ENCODE peak calls at places on chromosome 11, in seven cellular contexts. U, X, K, C, H, Q and V are unnamed samples.

GRCh38 chr11:66849501-66850234 is 6.4 kb downstream of the RCE1 start:
- DNase-seq in H (no peak), C (no peak), Q (no peak), K (no peak), X (no peak), U (no peak), V (peak)

GRCh38 chr11:73236879-73237278 is 18.8 kb downstream of the P2RY2 start:
- DNase-seq in Q (peak), U (peak), X (peak), C (no peak), K (peak), H (no peak), V (no peak)

GRCh38 chr11:45238724-45239123 is 47.4 kb downstream of the SYT13 start:
- DNase-seq in Q (no peak), H (no peak), K (no peak), X (peak), U (peak), C (no peak), V (no peak)

GRCh38 chr11:122556605-122557004 is 98.9 kb upstream of the UBASH3B start:
- DNase-seq in K (peak), Q (no peak), C (no peak), X (no peak), U (peak), H (peak), V (no peak)

GRCh38 chr11:20010861-20011225 is 149.4 kb downstream of the DBX1 start:
- DNase-seq in X (no peak), U (no peak), C (no peak), Q (no peak), H (no peak), K (no peak), V (no peak)

GRCh38 chr11:118846181-118846946 is 37.3 kb upstream of the CXCR5 start:
- DNase-seq in X (no peak), C (no peak), U (no peak), Q (no peak), K (no peak), H (no peak), V (no peak)

GRCh38 chr11:10478574-10479550 is 23.8 kb downstream of the AMPD3 start:
- DNase-seq in Q (no peak), H (no peak), C (no peak), X (no peak), U (no peak), K (no peak), V (no peak)

GRCh38 chr11:65487467-65488272 is 11.2 kb upstream of the MALAT1 start:
- DNase-seq in U (peak), H (peak), X (peak), C (peak), Q (peak), K (peak), V (no peak)

GRCh38 chr11:19225123-19225522 is 15.6 kb downstream of the E2F8 start:
- DNase-seq in C (no peak), X (no peak), K (no peak), H (no peak), U (no peak), Q (no peak), V (no peak)

GRCh38 chr11:84543367-84544159 is 1083.6 kb downstream of the DLG2 start:
- DNase-seq in C (no peak), H (no peak), Q (no peak), U (no peak), K (no peak), X (no peak), V (no peak)

GRCh38 chr11:123055132-123055924 is 6.6 kb downstream of the HSPA8 start:
- DNase-seq in U (no peak), C (no peak), Q (no peak), X (no peak), K (no peak), H (no peak), V (no peak)

GRCh38 chr11:31821779-31822574 is 10.9 kb upstream of the PAX6 start:
- DNase-seq in X (no peak), H (no peak), K (no peak), U (no peak), Q (no peak), C (no peak), V (no peak)

GRCh38 chr11:96055706-96056387 is 131.9 kb upstream of the MTMR2 start:
- DNase-seq in X (peak), H (no peak), Q (no peak), K (no peak), U (peak), C (no peak), V (no peak)

GRCh38 chr11:111540921-111541208 is 345 bp downstream of the LAYN start:
- DNase-seq in C (no peak), K (no peak), X (no peak), U (no peak), Q (no peak), H (no peak), V (no peak)

GRCh38 chr11:120569903-120570302 is 58.4 kb downstream of the GRIK4 start:
- DNase-seq in K (no peak), C (no peak), H (no peak), U (no peak), Q (no peak), X (no peak), V (no peak)

GRCh38 chr11:11587122-11587521 is 34.7 kb downstream of the GALNT18 start:
- DNase-seq in C (no peak), X (peak), U (peak), Q (no peak), H (no peak), K (no peak), V (no peak)

GRCh38 chr11:69301491-69302401 is 7.8 kb downstream of the MYEOV start:
- DNase-seq in U (peak), K (no peak), C (no peak), Q (peak), H (no peak), X (peak), V (no peak)

GRCh38 chr11:70031631-70032469 is 46.3 kb upstream of the ANO1 start:
- DNase-seq in K (no peak), U (no peak), X (no peak), Q (no peak), H (no peak), C (no peak), V (no peak)

GRCh38 chr11:14360976-14361375 is 2.0 kb upstream of the RRAS2 start:
- DNase-seq in H (no peak), K (no peak), U (no peak), X (no peak), C (no peak), Q (no peak), V (no peak)

GRCh38 chr11:12291767-12292166 is 85.6 kb upstream of the PARVA start:
- DNase-seq in X (no peak), U (no peak), H (no peak), C (no peak), Q (no peak), K (no peak), V (no peak)

GRCh38 chr11:44008698-44009097 is 39.1 kb upstream of the ACCSL start:
- DNase-seq in Q (no peak), H (no peak), K (no peak), X (no peak), U (no peak), C (no peak), V (no peak)

GRCh38 chr11:75896843-75897419 is 81.9 kb downstream of the UVRAG start:
- DNase-seq in X (peak), U (peak), Q (no peak), C (no peak), K (no peak), H (no peak), V (no peak)

GRCh38 chr11:7892751-7893356 is 38.2 kb downstream of the OR10A6 start:
- DNase-seq in Q (peak), H (no peak), U (peak), C (peak), K (no peak), X (peak), V (no peak)

GRCh38 chr11:118604566-118604965 is 2.8 kb upstream of the PHLDB1 start:
- DNase-seq in Q (no peak), C (no peak), H (no peak), K (no peak), X (no peak), U (no peak), V (no peak)

GRCh38 chr11:116984186-116984585 is 114.0 kb downstream of the SIK3 start:
- DNase-seq in C (no peak), U (peak), X (peak), Q (no peak), K (no peak), H (no peak), V (no peak)

GRCh38 chr11:21133722-21134121 is 464.3 kb downstream of the NELL1 start:
- DNase-seq in K (no peak), U (no peak), X (no peak), H (no peak), Q (no peak), C (no peak), V (no peak)

GRCh38 chr11:119538748-119539147 is 115.8 kb upstream of the THY1 start:
- DNase-seq in C (no peak), Q (no peak), K (no peak), X (peak), U (no peak), H (no peak), V (no peak)

GRCh38 chr11:122748968-122749687 is 89.2 kb upstream of the CRTAM start:
- DNase-seq in X (peak), Q (peak), C (no peak), U (peak), K (no peak), H (no peak), V (peak)

GRCh38 chr11:129960216-129961214 is 42.1 kb downstream of the PRDM10 start:
- DNase-seq in C (no peak), H (no peak), K (no peak), U (peak), Q (peak), X (peak), V (no peak)

GRCh38 chr11:6307879-6308278 is 12.4 kb downstream of the CAVIN3 start:
- DNase-seq in H (no peak), Q (no peak), K (no peak), U (peak), C (no peak), X (peak), V (no peak)

DNA sequence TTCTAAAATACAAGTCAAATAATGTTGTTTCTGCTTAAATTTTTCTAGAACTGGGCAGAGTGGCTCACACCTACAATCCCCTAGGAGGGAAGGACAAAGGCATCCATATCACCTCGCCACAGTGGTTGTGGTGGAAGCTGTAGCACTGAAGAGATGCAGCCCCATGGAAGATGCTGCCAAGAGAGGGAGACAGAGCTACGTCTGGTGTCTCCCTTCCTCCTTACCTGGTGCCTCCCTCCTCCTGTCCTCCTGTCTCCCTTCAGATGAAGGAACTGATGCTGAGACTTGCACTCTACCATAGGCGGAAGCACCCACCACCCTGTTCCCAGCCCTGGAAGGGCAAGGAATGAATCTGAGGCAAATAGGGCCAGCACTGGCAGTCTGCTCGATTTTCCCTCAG is 22.3 kb downstream of the MMP27 start:
- DNase-seq in U (no peak), K (no peak), X (no peak), C (no peak), Q (no peak), H (no peak), V (no peak)
- TF ChIP-seq CTCF in U (no peak), K (no peak), X (peak), C (no peak), Q (no peak), H (no peak), V (no peak)

GRCh38 chr11:62143727-62144126 is 19.9 kb downstream of the INCENP start:
- DNase-seq in C (no peak), U (no peak), K (no peak), X (no peak), H (no peak), Q (no peak), V (no peak)
- TF ChIP-seq CTCF in C (peak), U (peak), K (no peak), X (no peak), H (no peak), Q (no peak), V (no peak)

DNA sequence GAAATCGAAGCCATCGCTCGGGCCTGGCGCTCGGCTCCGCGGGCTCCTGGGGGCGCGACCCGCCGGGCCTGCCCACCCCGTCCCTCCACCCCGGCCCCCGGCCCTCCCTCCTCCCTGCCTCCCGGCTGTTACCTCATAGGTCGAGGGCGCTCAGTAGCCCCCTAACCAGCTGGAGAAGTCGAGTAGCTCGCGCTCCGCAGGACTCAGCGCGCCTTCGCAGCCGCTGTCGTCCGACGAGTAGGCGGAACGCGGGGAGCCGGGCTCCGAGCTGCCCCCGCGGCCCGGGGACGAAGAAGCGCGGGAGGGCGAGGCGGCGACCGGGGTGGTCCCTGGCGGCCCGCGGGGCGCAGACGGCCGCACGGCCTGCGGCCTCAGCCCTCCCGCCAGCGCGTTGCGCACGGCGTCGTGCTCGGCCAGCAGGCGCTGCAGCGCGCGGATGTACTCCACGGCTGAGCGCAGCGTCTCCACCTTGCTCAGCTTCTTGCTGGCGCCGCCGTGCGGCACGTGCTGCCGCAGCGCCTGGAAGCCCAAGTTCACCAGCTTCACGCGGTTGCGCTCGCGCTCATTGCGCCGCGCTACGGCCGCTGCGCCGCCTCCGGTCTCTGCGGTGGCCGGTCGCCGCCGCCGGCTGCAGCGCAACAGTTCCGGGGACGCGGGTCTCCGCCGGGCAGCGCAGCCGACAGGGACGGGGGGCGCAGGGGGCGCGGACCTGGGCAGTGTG is 627 bp downstream of the ASCL2 start:
- DNase-seq in H (no peak), X (peak), U (peak), C (peak), Q (peak), K (peak), V (peak)
- TF ChIP-seq CTCF in H (no peak), X (no peak), U (no peak), C (peak), Q (no peak), K (peak), V (no peak)

GRCh38 chr11:102266111-102266510 is 51.2 kb upstream of the BIRC3 start:
- DNase-seq in H (no peak), C (no peak), U (no peak), Q (no peak), X (peak), K (no peak), V (no peak)

GRCh38 chr11:102269927-102270326 is 47.4 kb upstream of the BIRC3 start:
- DNase-seq in C (no peak), Q (no peak), H (no peak), U (peak), K (no peak), X (peak), V (no peak)

GRCh38 chr11:102267602-102268001 is 49.7 kb upstream of the BIRC3 start:
- DNase-seq in U (peak), C (no peak), Q (peak), X (peak), K (no peak), H (no peak), V (no peak)

GRCh38 chr11:102268985-102269470 is 48.3 kb upstream of the BIRC3 start:
- DNase-seq in X (no peak), K (no peak), H (no peak), C (no peak), U (no peak), Q (no peak), V (no peak)

GRCh38 chr11:102268083-102268984 is 49.0 kb upstream of the BIRC3 start:
- DNase-seq in X (peak), K (peak), Q (peak), U (peak), H (peak), C (no peak), V (peak)
- TF ChIP-seq CTCF in X (peak), K (peak), Q (peak), U (peak), H (peak), C (no peak), V (no peak)

GRCh38 chr11:74318241-74318932 is 6.9 kb upstream of the P4HA3 start:
- DNase-seq in U (peak), H (no peak), C (no peak), K (no peak), Q (peak), X (peak), V (no peak)
- TF ChIP-seq CTCF in U (no peak), H (no peak), C (no peak), K (no peak), Q (no peak), X (peak), V (no peak)

GRCh38 chr11:125625594-125626380 is 824 bp downstream of the CHEK1 start:
- DNase-seq in K (peak), Q (peak), X (peak), H (peak), C (peak), U (peak), V (peak)

GRCh38 chr11:125625225-125625593 is 246 bp downstream of the CHEK1 start:
- DNase-seq in Q (no peak), X (no peak), C (no peak), K (no peak), H (no peak), U (no peak), V (no peak)

GRCh38 chr11:125624756-125625213 is at the start of gene CHEK1:
- DNase-seq in U (no peak), Q (no peak), H (no peak), K (no peak), X (no peak), C (no peak), V (no peak)

GRCh38 chr11:125627236-125627910 is 2.4 kb downstream of the CHEK1 start:
- DNase-seq in Q (no peak), K (no peak), H (no peak), C (no peak), X (peak), U (peak), V (no peak)

DNA sequence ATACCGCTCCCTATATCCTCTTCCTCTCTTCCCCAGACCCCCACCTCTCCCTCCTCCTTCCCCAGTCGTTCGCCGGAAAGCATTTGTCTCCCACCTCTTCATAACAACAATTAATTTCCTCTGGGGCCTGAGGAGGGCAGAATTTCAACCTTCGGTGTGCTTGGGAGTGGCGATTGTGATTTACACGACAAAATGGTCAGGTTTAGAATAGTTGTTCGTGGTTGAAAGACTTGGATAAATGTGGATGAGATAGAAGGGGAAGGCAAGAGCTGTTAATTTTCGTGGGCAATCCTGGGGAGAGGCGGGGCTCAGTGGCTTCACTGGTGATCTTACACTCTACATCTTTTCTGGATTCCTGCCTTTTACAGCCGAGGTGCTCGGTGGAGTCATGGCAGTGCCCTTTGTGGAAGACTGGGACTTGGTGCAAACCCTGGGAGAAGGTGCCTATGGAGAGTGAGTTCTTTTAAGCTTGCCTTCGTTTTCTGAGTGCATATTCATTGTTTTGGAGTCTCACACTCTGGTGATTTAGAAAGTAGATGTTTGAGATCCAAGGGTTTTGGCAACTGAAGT is 1.5 kb downstream of the CHEK1 start:
- DNase-seq in X (no peak), Q (peak), K (no peak), U (no peak), C (peak), H (no peak), V (no peak)
- TF ChIP-seq CTCF in X (peak), Q (no peak), K (peak), U (peak), C (peak), H (no peak), V (no peak)

GRCh38 chr11:571802-572185 is 4.5 kb upstream of the PHRF1 start:
- DNase-seq in H (no peak), X (no peak), Q (no peak), U (no peak), K (no peak), C (no peak), V (no peak)

GRCh38 chr11:567629-568258 is 7.0 kb downstream of the RASSF7 start:
- DNase-seq in K (no peak), C (no peak), U (no peak), H (no peak), Q (no peak), X (no peak), V (no peak)

GRCh38 chr11:568306-569259 is 7.7 kb upstream of the PHRF1 start:
- DNase-seq in U (peak), C (peak), X (peak), Q (peak), H (peak), K (peak), V (peak)

GRCh38 chr11:567036-567628 is 6.4 kb downstream of the RASSF7 start:
- DNase-seq in Q (no peak), C (no peak), U (no peak), H (no peak), X (no peak), K (no peak), V (no peak)

GRCh38 chr11:569273-569885 is 6.9 kb upstream of the PHRF1 start:
- DNase-seq in H (no peak), U (no peak), C (no peak), Q (peak), K (no peak), X (no peak), V (no peak)
- TF ChIP-seq CTCF in H (no peak), U (no peak), C (no peak), Q (no peak), K (no peak), X (no peak), V (no peak)